ENCODE peak calls at places on chromosomes 11 and 22, in ten cellular contexts. J is HTR-8/SVneo; V is NAMALWA; O is CD4-positive, alpha-beta memory T cell; D is NCI-H1092; K is tibial artery; Y is EL; P is MCF 10A; H is lower lobe of right lung; W is activated naive CD4-positive, alpha-beta T cell. R is an unnamed sample.

GRCh38 chr22:36641902-36642640 is 61.5 kb downstream of the CACNG2 start:
- DNase-seq in J (no peak), V (no peak), O (no peak), D (peak; percentile 36), K (no peak), Y (peak; percentile 59), P (peak; percentile 85), H (no peak), W (no peak), R (no peak)

GRCh38 chr22:20514658-20515406 is 7.4 kb downstream of the MED15 start:
- DNase-seq in J (no peak), V (no peak), O (no peak), D (no peak), K (no peak), Y (peak; percentile 92), P (peak; percentile 85), H (no peak), W (no peak), R (peak; percentile 93)

GRCh38 chr11:46458491-46458890 is 66.9 kb upstream of the CHRM4 start:
- DNase-seq in J (no peak), V (no peak), O (no peak), D (no peak), K (no peak), Y (no peak), P (no peak), H (no peak), W (no peak), R (no peak)

GRCh38 chr11:103035656-103036434 is 56.1 kb downstream of the DCUN1D5 start:
- DNase-seq in J (peak; percentile 58), V (peak; percentile 95), O (peak; percentile 70), D (no peak), K (no peak), Y (peak; percentile 84), P (peak; percentile 70), H (no peak), W (no peak), R (peak; percentile 42)

GRCh38 chr11:64164392-64165312 is 1.3 kb downstream of the MACROD1 start:
- DNase-seq in J (no peak), V (peak; percentile 52), O (no peak), D (no peak), K (no peak), Y (peak; percentile 29), P (peak; percentile 16), H (no peak), W (no peak), R (peak; percentile 48)

GRCh38 chr22:35480143-35480542 is 60.5 kb upstream of the RASD2 start:
- DNase-seq in J (no peak), V (no peak), O (no peak), D (peak; percentile 27), K (peak; percentile 74), Y (peak; percentile 25), P (no peak), H (no peak), W (no peak), R (no peak)

GRCh38 chr11:2433106-2433925 is 11.0 kb downstream of the TRPM5 start:
- DNase-seq in J (no peak), V (no peak), O (no peak), D (no peak), K (no peak), Y (no peak), P (no peak), H (peak; percentile 42), W (no peak), R (peak; percentile 41)

GRCh38 chr22:35835998-35836691 is 118.5 kb downstream of the APOL5 start:
- DNase-seq in J (peak; percentile 41), V (no peak), O (no peak), D (peak; percentile 96), K (no peak), Y (peak; percentile 92), P (peak; percentile 89), H (no peak), W (no peak), R (peak; percentile 62)

GRCh38 chr11:119175493-119176077 is 7.1 kb downstream of the NLRX1 start:
- DNase-seq in J (peak; percentile 41), V (no peak), O (no peak), D (no peak), K (no peak), Y (peak; percentile 35), P (peak; percentile 21), H (no peak), W (no peak), R (peak; percentile 93)

GRCh38 chr22:27084130-27084529 is 426.7 kb downstream of the MIAT start:
- DNase-seq in J (no peak), V (no peak), O (no peak), D (no peak), K (no peak), Y (no peak), P (no peak), H (no peak), W (no peak), R (no peak)

GRCh38 chr11:116231540-116231939 is 541.2 kb downstream of the BUD13 start:
- DNase-seq in J (no peak), V (no peak), O (no peak), D (no peak), K (no peak), Y (no peak), P (no peak), H (no peak), W (no peak), R (no peak)

GRCh38 chr11:63505857-63506528 is at the start of gene LGALS12:
- DNase-seq in J (no peak), V (no peak), O (no peak), D (no peak), K (no peak), Y (no peak), P (no peak), H (peak; percentile 59), W (no peak), R (no peak)

GRCh38 chr11:121534131-121535093 is 81.6 kb upstream of the SORL1-AS1 start:
- DNase-seq in J (no peak), V (no peak), O (no peak), D (peak; percentile 71), K (no peak), Y (peak; percentile 22), P (no peak), H (no peak), W (no peak), R (no peak)

GRCh38 chr22:44918166-44918924 is 91.5 kb downstream of the PHF21B start:
- DNase-seq in J (no peak), V (no peak), O (no peak), D (no peak), K (peak; percentile 43), Y (no peak), P (no peak), H (peak; percentile 40), W (no peak), R (peak; percentile 71)

GRCh38 chr22:40415531-40416266 is 45.3 kb downstream of the SGSM3 start:
- DNase-seq in J (no peak), V (peak; percentile 63), O (no peak), D (no peak), K (no peak), Y (no peak), P (no peak), H (peak; percentile 66), W (no peak), R (peak; percentile 86)

GRCh38 chr11:64566042-64566914 is 24.7 kb upstream of the SLC22A12 start:
- DNase-seq in J (peak; percentile 53), V (peak; percentile 17), O (no peak), D (no peak), K (peak; percentile 62), Y (peak; percentile 57), P (peak; percentile 94), H (peak; percentile 55), W (no peak), R (peak; percentile 96)

GRCh38 chr11:10418259-10418949 is 36.7 kb upstream of the AMPD3 start:
- DNase-seq in J (no peak), V (no peak), O (no peak), D (no peak), K (no peak), Y (peak; percentile 56), P (no peak), H (no peak), W (no peak), R (no peak)

GRCh38 chr11:46826310-46827044 is 19.6 kb downstream of the CKAP5 start:
- DNase-seq in J (peak; percentile 78), V (no peak), O (peak; percentile 60), D (peak; percentile 32), K (peak; percentile 92), Y (peak; percentile 82), P (peak; percentile 70), H (peak; percentile 91), W (peak; percentile 18), R (peak; percentile 92)

GRCh38 chr11:313787-314547 is at the start of gene IFITM1:
- DNase-seq in J (peak; percentile 73), V (no peak), O (peak; percentile 82), D (no peak), K (no peak), Y (peak; percentile 92), P (peak; percentile 74), H (peak; percentile 51), W (no peak), R (peak; percentile 97)

GRCh38 chr11:64356498-64357411 is 2.2 kb upstream of the RPS6KA4 start:
- DNase-seq in J (no peak), V (peak; percentile 88), O (peak; percentile 19), D (peak; percentile 33), K (no peak), Y (peak; percentile 52), P (peak; percentile 52), H (no peak), W (no peak), R (peak; percentile 95)

GRCh38 chr11:94151903-94152677 is 23.4 kb downstream of the PANX1 start:
- DNase-seq in J (peak; percentile 87), V (no peak), O (no peak), D (no peak), K (peak; percentile 68), Y (peak; percentile 88), P (peak; percentile 88), H (no peak), W (no peak), R (peak; percentile 93)

GRCh38 chr11:57406337-57406904 is 16.0 kb upstream of the PRG2 start:
- DNase-seq in J (no peak), V (peak; percentile 21), O (no peak), D (no peak), K (no peak), Y (no peak), P (no peak), H (no peak), W (no peak), R (no peak)

GRCh38 chr11:1780700-1781592 is 17.2 kb upstream of the CTSD start:
- DNase-seq in J (no peak), V (no peak), O (no peak), D (no peak), K (peak; percentile 72), Y (no peak), P (no peak), H (peak; percentile 89), W (no peak), R (peak; percentile 56)

GRCh38 chr11:69483696-69484426 is 2.4 kb downstream of the LINC01488 start:
- DNase-seq in J (no peak), V (no peak), O (no peak), D (no peak), K (no peak), Y (no peak), P (no peak), H (peak; percentile 45), W (no peak), R (peak; percentile 72)

GRCh38 chr11:117970400-117971024 is 15.7 kb upstream of the IL10RA start:
- DNase-seq in J (no peak), V (no peak), O (peak; percentile 55), D (no peak), K (no peak), Y (no peak), P (no peak), H (no peak), W (no peak), R (no peak)

GRCh38 chr22:23518381-23519187 is 61.5 kb downstream of the IGLL1 start:
- DNase-seq in J (no peak), V (no peak), O (no peak), D (peak; percentile 39), K (no peak), Y (no peak), P (no peak), H (no peak), W (no peak), R (peak; percentile 66)

R was measured in osteoblast.